ENCODE peak calls at places on chromosome 15, in five cellular contexts. One of them, this sample, is unnamed.

GRCh38 chr15:80630981-80631380 is 64.1 kb upstream of the ABHD17C start:
- DNase-seq in nucleus accumbens: no peak
- DNase-seq in memory B cell: no peak
- DNase-seq in BJ: no peak
- DNase-seq in activated T-helper 1 cell treated with Interleukin-2 at 50 U/mL for 16 hours: no peak
- DNase-seq in this sample: no peak

GRCh38 chr15:28903555-28903954 is 17.8 kb downstream of the APBA2 start:
- DNase-seq in nucleus accumbens: no peak
- DNase-seq in activated T-helper 1 cell treated with Interleukin-2 at 50 U/mL for 16 hours: no peak
- DNase-seq in memory B cell: no peak
- DNase-seq in BJ: no peak
- DNase-seq in this sample: no peak

GRCh38 chr15:73965730-73966103 is 26.4 kb downstream of the STOML1 start:
- DNase-seq in nucleus accumbens: no peak
- DNase-seq in memory B cell: no peak
- DNase-seq in BJ: no peak
- DNase-seq in activated T-helper 1 cell treated with Interleukin-2 at 50 U/mL for 16 hours: no peak
- DNase-seq in this sample: no peak

GRCh38 chr15:62453979-62454378 is 288.9 kb upstream of the C2CD4B start:
- DNase-seq in activated T-helper 1 cell treated with Interleukin-2 at 50 U/mL for 16 hours: no peak
- DNase-seq in BJ: no peak
- DNase-seq in memory B cell: no peak
- DNase-seq in nucleus accumbens: no peak
- DNase-seq in this sample: peak; percentile 63

GRCh38 chr15:73284073-73284472 is 84.7 kb downstream of the HCN4 start:
- DNase-seq in activated T-helper 1 cell treated with Interleukin-2 at 50 U/mL for 16 hours: no peak
- DNase-seq in BJ: no peak
- DNase-seq in memory B cell: no peak
- DNase-seq in nucleus accumbens: no peak
- DNase-seq in this sample: peak; percentile 34

GRCh38 chr15:101162701-101163483 is 89.0 kb downstream of the CHSY1 start:
- DNase-seq in activated T-helper 1 cell treated with Interleukin-2 at 50 U/mL for 16 hours: no peak
- DNase-seq in BJ: no peak
- DNase-seq in nucleus accumbens: no peak
- DNase-seq in memory B cell: no peak
- DNase-seq in this sample: no peak

GRCh38 chr15:55289573-55290360 is at the start of gene RAB27A:
- DNase-seq in activated T-helper 1 cell treated with Interleukin-2 at 50 U/mL for 16 hours: peak; percentile 56
- DNase-seq in BJ: no peak
- DNase-seq in memory B cell: peak; percentile 59
- DNase-seq in nucleus accumbens: peak; percentile 14
- DNase-seq in this sample: peak; percentile 77

GRCh38 chr15:59191855-59192237 is 14.8 kb upstream of the LDHAL6B start:
- DNase-seq in memory B cell: no peak
- DNase-seq in activated T-helper 1 cell treated with Interleukin-2 at 50 U/mL for 16 hours: no peak
- DNase-seq in nucleus accumbens: no peak
- DNase-seq in BJ: peak; percentile 89
- DNase-seq in this sample: peak; percentile 76

GRCh38 chr15:73724211-73724610 is 28.9 kb downstream of the INSYN1 start:
- DNase-seq in nucleus accumbens: no peak
- DNase-seq in activated T-helper 1 cell treated with Interleukin-2 at 50 U/mL for 16 hours: no peak
- DNase-seq in memory B cell: no peak
- DNase-seq in BJ: no peak
- DNase-seq in this sample: no peak

GRCh38 chr15:59594493-59594942 is 17.1 kb upstream of the GCNT3 start:
- DNase-seq in activated T-helper 1 cell treated with Interleukin-2 at 50 U/mL for 16 hours: no peak
- DNase-seq in nucleus accumbens: no peak
- DNase-seq in memory B cell: no peak
- DNase-seq in BJ: peak; percentile 9
- DNase-seq in this sample: no peak

GRCh38 chr15:32704343-32705076 is 13.3 kb upstream of the GREM1 start:
- DNase-seq in nucleus accumbens: no peak
- DNase-seq in memory B cell: no peak
- DNase-seq in BJ: peak; percentile 76
- DNase-seq in activated T-helper 1 cell treated with Interleukin-2 at 50 U/mL for 16 hours: no peak
- DNase-seq in this sample: no peak

GRCh38 chr15:78212008-78212407 is 22.4 kb downstream of the ACSBG1 start:
- DNase-seq in BJ: no peak
- DNase-seq in nucleus accumbens: no peak
- DNase-seq in memory B cell: no peak
- DNase-seq in activated T-helper 1 cell treated with Interleukin-2 at 50 U/mL for 16 hours: no peak
- DNase-seq in this sample: no peak

GRCh38 chr15:76058714-76059319 is 968 bp upstream of the TMEM266 start:
- DNase-seq in activated T-helper 1 cell treated with Interleukin-2 at 50 U/mL for 16 hours: no peak
- DNase-seq in BJ: no peak
- DNase-seq in nucleus accumbens: peak; percentile 5
- DNase-seq in memory B cell: peak; percentile 4
- DNase-seq in this sample: no peak

GRCh38 chr15:85646538-85647091 is 148.1 kb downstream of the KLHL25 start:
- DNase-seq in memory B cell: no peak
- DNase-seq in activated T-helper 1 cell treated with Interleukin-2 at 50 U/mL for 16 hours: no peak
- DNase-seq in nucleus accumbens: no peak
- DNase-seq in BJ: no peak
- DNase-seq in this sample: peak; percentile 51

GRCh38 chr15:82177291-82178010 is 85.1 kb downstream of the EFL1 start:
- DNase-seq in BJ: peak; percentile 80
- DNase-seq in nucleus accumbens: no peak
- DNase-seq in memory B cell: no peak
- DNase-seq in activated T-helper 1 cell treated with Interleukin-2 at 50 U/mL for 16 hours: no peak
- DNase-seq in this sample: no peak

GRCh38 chr15:50137330-50137761 is 18.3 kb upstream of the ATP8B4 start:
- DNase-seq in memory B cell: no peak
- DNase-seq in BJ: peak; percentile 65
- DNase-seq in nucleus accumbens: no peak
- DNase-seq in activated T-helper 1 cell treated with Interleukin-2 at 50 U/mL for 16 hours: no peak
- DNase-seq in this sample: peak; percentile 95

GRCh38 chr15:76153241-76154197 is 93.7 kb downstream of the TMEM266 start:
- DNase-seq in activated T-helper 1 cell treated with Interleukin-2 at 50 U/mL for 16 hours: no peak
- DNase-seq in nucleus accumbens: no peak
- DNase-seq in memory B cell: no peak
- DNase-seq in BJ: no peak
- DNase-seq in this sample: no peak

GRCh38 chr15:60110909-60111308 is 106.8 kb downstream of the FOXB1 start:
- DNase-seq in memory B cell: no peak
- DNase-seq in activated T-helper 1 cell treated with Interleukin-2 at 50 U/mL for 16 hours: no peak
- DNase-seq in nucleus accumbens: no peak
- DNase-seq in BJ: no peak
- DNase-seq in this sample: no peak

GRCh38 chr15:74957301-74958035 is 896 bp upstream of the RPP25 start:
- DNase-seq in BJ: no peak
- DNase-seq in memory B cell: no peak
- DNase-seq in nucleus accumbens: no peak
- DNase-seq in activated T-helper 1 cell treated with Interleukin-2 at 50 U/mL for 16 hours: no peak
- DNase-seq in this sample: peak; percentile 57

GRCh38 chr15:65192016-65192415 is 6.9 kb upstream of the CLPX start:
- DNase-seq in memory B cell: no peak
- DNase-seq in activated T-helper 1 cell treated with Interleukin-2 at 50 U/mL for 16 hours: no peak
- DNase-seq in nucleus accumbens: no peak
- DNase-seq in BJ: no peak
- DNase-seq in this sample: peak; percentile 18

GRCh38 chr15:98786706-98787105 is 138.4 kb downstream of the IGF1R start:
- DNase-seq in memory B cell: no peak
- DNase-seq in BJ: no peak
- DNase-seq in nucleus accumbens: no peak
- DNase-seq in activated T-helper 1 cell treated with Interleukin-2 at 50 U/mL for 16 hours: no peak
- DNase-seq in this sample: no peak

GRCh38 chr15:47824185-47824584 is 106.9 kb downstream of the SEMA6D start:
- DNase-seq in memory B cell: no peak
- DNase-seq in nucleus accumbens: no peak
- DNase-seq in activated T-helper 1 cell treated with Interleukin-2 at 50 U/mL for 16 hours: no peak
- DNase-seq in BJ: no peak
- DNase-seq in this sample: no peak

GRCh38 chr15:77889009-77889806 is 188.3 kb downstream of the TBC1D2B start:
- DNase-seq in memory B cell: no peak
- DNase-seq in BJ: no peak
- DNase-seq in activated T-helper 1 cell treated with Interleukin-2 at 50 U/mL for 16 hours: no peak
- DNase-seq in nucleus accumbens: no peak
- DNase-seq in this sample: no peak

GRCh38 chr15:38062679-38063078 is 128.2 kb downstream of the TMCO5A start:
- DNase-seq in activated T-helper 1 cell treated with Interleukin-2 at 50 U/mL for 16 hours: no peak
- DNase-seq in memory B cell: no peak
- DNase-seq in nucleus accumbens: no peak
- DNase-seq in BJ: no peak
- DNase-seq in this sample: no peak

GRCh38 chr15:36191459-36191858 is 388.0 kb upstream of the CDIN1 start:
- DNase-seq in memory B cell: no peak
- DNase-seq in activated T-helper 1 cell treated with Interleukin-2 at 50 U/mL for 16 hours: no peak
- DNase-seq in BJ: no peak
- DNase-seq in nucleus accumbens: no peak
- DNase-seq in this sample: no peak

GRCh38 chr15:70869346-70869745 is 15.4 kb upstream of the LARP6 start:
- DNase-seq in activated T-helper 1 cell treated with Interleukin-2 at 50 U/mL for 16 hours: no peak
- DNase-seq in BJ: no peak
- DNase-seq in memory B cell: no peak
- DNase-seq in nucleus accumbens: no peak
- DNase-seq in this sample: no peak

GRCh38 chr15:28977377-28978010 is 91.7 kb downstream of the APBA2 start:
- DNase-seq in BJ: peak; percentile 88
- DNase-seq in activated T-helper 1 cell treated with Interleukin-2 at 50 U/mL for 16 hours: no peak
- DNase-seq in memory B cell: no peak
- DNase-seq in nucleus accumbens: peak; percentile 77
- DNase-seq in this sample: peak; percentile 95

GRCh38 chr15:39127925-39128617 is 452.8 kb upstream of the THBS1 start:
- DNase-seq in activated T-helper 1 cell treated with Interleukin-2 at 50 U/mL for 16 hours: no peak
- DNase-seq in memory B cell: no peak
- DNase-seq in BJ: no peak
- DNase-seq in nucleus accumbens: no peak
- DNase-seq in this sample: no peak

GRCh38 chr15:45664451-45664850 is 29.6 kb downstream of the SQOR start:
- DNase-seq in nucleus accumbens: no peak
- DNase-seq in activated T-helper 1 cell treated with Interleukin-2 at 50 U/mL for 16 hours: no peak
- DNase-seq in BJ: no peak
- DNase-seq in memory B cell: no peak
- DNase-seq in this sample: no peak

GRCh38 chr15:74434260-74434915 is 630 bp upstream of the SEMA7A start:
- DNase-seq in memory B cell: no peak
- DNase-seq in nucleus accumbens: no peak
- DNase-seq in activated T-helper 1 cell treated with Interleukin-2 at 50 U/mL for 16 hours: no peak
- DNase-seq in BJ: no peak
- DNase-seq in this sample: no peak

GRCh38 chr15:77986891-77987764 is 90.4 kb downstream of the TBC1D2B start:
- DNase-seq in activated T-helper 1 cell treated with Interleukin-2 at 50 U/mL for 16 hours: no peak
- DNase-seq in BJ: no peak
- DNase-seq in memory B cell: no peak
- DNase-seq in nucleus accumbens: no peak
- DNase-seq in this sample: no peak

GRCh38 chr15:77033417-77033728 is 37.5 kb downstream of the TSPAN3 start:
- DNase-seq in activated T-helper 1 cell treated with Interleukin-2 at 50 U/mL for 16 hours: no peak
- DNase-seq in memory B cell: no peak
- DNase-seq in nucleus accumbens: no peak
- DNase-seq in BJ: no peak
- DNase-seq in this sample: no peak

GRCh38 chr15:39209548-39210211 is 371.2 kb upstream of the THBS1 start:
- DNase-seq in memory B cell: no peak
- DNase-seq in nucleus accumbens: no peak
- DNase-seq in BJ: no peak
- DNase-seq in activated T-helper 1 cell treated with Interleukin-2 at 50 U/mL for 16 hours: no peak
- DNase-seq in this sample: no peak

GRCh38 chr15:93523490-93523889 is 434.5 kb upstream of the RGMA start:
- DNase-seq in memory B cell: no peak
- DNase-seq in BJ: no peak
- DNase-seq in activated T-helper 1 cell treated with Interleukin-2 at 50 U/mL for 16 hours: no peak
- DNase-seq in nucleus accumbens: no peak
- DNase-seq in this sample: peak; percentile 34

GRCh38 chr15:78808550-78808949 is 2.7 kb downstream of the ADAMTS7 start:
- DNase-seq in BJ: no peak
- DNase-seq in memory B cell: no peak
- DNase-seq in nucleus accumbens: no peak
- DNase-seq in activated T-helper 1 cell treated with Interleukin-2 at 50 U/mL for 16 hours: no peak
- DNase-seq in this sample: peak; percentile 32

GRCh38 chr15:100284701-100285100 is 57.1 kb downstream of the ADAMTS17 start:
- DNase-seq in activated T-helper 1 cell treated with Interleukin-2 at 50 U/mL for 16 hours: no peak
- DNase-seq in memory B cell: no peak
- DNase-seq in BJ: no peak
- DNase-seq in nucleus accumbens: no peak
- DNase-seq in this sample: no peak

GRCh38 chr15:86650084-86650483 is 570.4 kb downstream of the AGBL1 start:
- DNase-seq in memory B cell: no peak
- DNase-seq in nucleus accumbens: no peak
- DNase-seq in BJ: no peak
- DNase-seq in activated T-helper 1 cell treated with Interleukin-2 at 50 U/mL for 16 hours: no peak
- DNase-seq in this sample: peak; percentile 49

GRCh38 chr15:90192961-90193786 is 8.0 kb upstream of the SEMA4B start:
- DNase-seq in BJ: no peak
- DNase-seq in activated T-helper 1 cell treated with Interleukin-2 at 50 U/mL for 16 hours: no peak
- DNase-seq in nucleus accumbens: no peak
- DNase-seq in memory B cell: no peak
- DNase-seq in this sample: no peak

GRCh38 chr15:87579537-87579936 is 677.0 kb downstream of the NTRK3 start:
- DNase-seq in memory B cell: no peak
- DNase-seq in activated T-helper 1 cell treated with Interleukin-2 at 50 U/mL for 16 hours: no peak
- DNase-seq in BJ: no peak
- DNase-seq in nucleus accumbens: no peak
- DNase-seq in this sample: no peak

GRCh38 chr15:45402955-45403892 is 24.9 kb upstream of the GATM start:
- DNase-seq in memory B cell: peak; percentile 8
- DNase-seq in BJ: no peak
- DNase-seq in nucleus accumbens: no peak
- DNase-seq in activated T-helper 1 cell treated with Interleukin-2 at 50 U/mL for 16 hours: no peak
- DNase-seq in this sample: peak; percentile 92

This sample was measured in RKO.